ENCODE peak calls at places on chromosomes 1 and 21, in five cellular contexts. Q, I, F, M and B are unnamed samples.

GRCh38 chr1:10065344-10065685 is 32.6 kb downstream of the UBE4B start:
- DNase-seq in Q (no peak), I (no peak), F (no peak), M (no peak), B (no peak)

GRCh38 chr1:222777463-222777862 is 37.4 kb upstream of the DISP1 start:
- DNase-seq in Q (no peak), I (no peak), F (no peak), M (peak), B (no peak)

GRCh38 chr1:47161298-47162040 is 24.2 kb downstream of the CYP4A22 start:
- DNase-seq in Q (no peak), I (no peak), F (no peak), M (no peak), B (no peak)

GRCh38 chr1:203627819-203628184 is 1.2 kb downstream of the ATP2B4 start:
- DNase-seq in Q (no peak), I (peak), F (no peak), M (peak), B (no peak)

GRCh38 chr1:87392241-87393192 is 63.8 kb downstream of the LMO4 start:
- DNase-seq in Q (no peak), I (no peak), F (no peak), M (peak), B (peak)

GRCh38 chr1:205326812-205327466 is 5.4 kb upstream of the NUAK2 start:
- DNase-seq in Q (no peak), I (no peak), F (no peak), M (no peak), B (no peak)

GRCh38 chr1:217482356-217483102 is 148.4 kb downstream of the GPATCH2 start:
- DNase-seq in Q (no peak), I (no peak), F (peak), M (peak), B (peak)

GRCh38 chr1:145730900-145731299 is 11.6 kb downstream of the CD160 start:
- DNase-seq in Q (no peak), I (no peak), F (no peak), M (no peak), B (peak)

GRCh38 chr1:206001476-206001888 is 1.7 kb downstream of the RAB7B start:
- DNase-seq in Q (no peak), I (no peak), F (peak), M (peak), B (peak)

GRCh38 chr1:223551610-223552009 is 113.9 kb downstream of the CAPN8 start:
- DNase-seq in Q (no peak), I (no peak), F (no peak), M (no peak), B (no peak)

GRCh38 chr1:63523738-63524137 is 413 bp downstream of the EFCAB7 start:
- DNase-seq in Q (no peak), I (no peak), F (no peak), M (no peak), B (no peak)

GRCh38 chr1:6423321-6423999 is 1.1 kb upstream of the ESPN start:
- DNase-seq in Q (peak), I (no peak), F (no peak), M (peak), B (peak)

GRCh38 chr1:66831529-66832239 is 30.6 kb upstream of the INSL5 start:
- DNase-seq in Q (no peak), I (no peak), F (no peak), M (no peak), B (no peak)

GRCh38 chr1:248688527-248689298 is 13.9 kb downstream of the OR14I1 start:
- DNase-seq in Q (no peak), I (no peak), F (no peak), M (no peak), B (no peak)

GRCh38 chr1:248691567-248692155 is 10.9 kb downstream of the OR14I1 start:
- DNase-seq in Q (no peak), I (no peak), F (no peak), M (no peak), B (no peak)

GRCh38 chr1:248681651-248682050 is 20.9 kb downstream of the OR14I1 start:
- DNase-seq in Q (no peak), I (no peak), F (no peak), M (no peak), B (no peak)

DNA sequence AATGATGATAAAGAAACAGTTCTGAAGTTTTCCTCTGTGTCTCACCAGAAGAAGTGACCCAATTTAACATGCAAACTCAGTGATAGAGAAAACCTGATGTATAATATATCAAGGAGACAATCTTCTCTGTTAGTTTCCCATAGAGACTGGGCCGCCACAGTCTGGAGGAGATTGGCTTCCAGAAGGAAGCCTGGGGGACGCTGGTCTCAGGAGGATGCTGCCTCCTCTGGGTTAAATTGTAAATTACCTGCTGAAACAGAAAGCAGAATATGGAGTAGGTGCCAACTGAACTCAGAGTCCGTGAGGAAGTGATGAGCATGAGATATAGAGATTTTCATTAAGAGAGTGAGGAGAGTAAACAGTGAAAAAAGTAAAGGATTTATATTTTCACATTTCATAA is 15.8 kb downstream of the OR14I1 start:
- DNase-seq in Q (no peak), I (no peak), F (no peak), M (no peak), B (peak)
- TF ChIP-seq CTCF in Q (no peak), I (no peak), F (no peak), M (no peak), B (no peak)

DNA sequence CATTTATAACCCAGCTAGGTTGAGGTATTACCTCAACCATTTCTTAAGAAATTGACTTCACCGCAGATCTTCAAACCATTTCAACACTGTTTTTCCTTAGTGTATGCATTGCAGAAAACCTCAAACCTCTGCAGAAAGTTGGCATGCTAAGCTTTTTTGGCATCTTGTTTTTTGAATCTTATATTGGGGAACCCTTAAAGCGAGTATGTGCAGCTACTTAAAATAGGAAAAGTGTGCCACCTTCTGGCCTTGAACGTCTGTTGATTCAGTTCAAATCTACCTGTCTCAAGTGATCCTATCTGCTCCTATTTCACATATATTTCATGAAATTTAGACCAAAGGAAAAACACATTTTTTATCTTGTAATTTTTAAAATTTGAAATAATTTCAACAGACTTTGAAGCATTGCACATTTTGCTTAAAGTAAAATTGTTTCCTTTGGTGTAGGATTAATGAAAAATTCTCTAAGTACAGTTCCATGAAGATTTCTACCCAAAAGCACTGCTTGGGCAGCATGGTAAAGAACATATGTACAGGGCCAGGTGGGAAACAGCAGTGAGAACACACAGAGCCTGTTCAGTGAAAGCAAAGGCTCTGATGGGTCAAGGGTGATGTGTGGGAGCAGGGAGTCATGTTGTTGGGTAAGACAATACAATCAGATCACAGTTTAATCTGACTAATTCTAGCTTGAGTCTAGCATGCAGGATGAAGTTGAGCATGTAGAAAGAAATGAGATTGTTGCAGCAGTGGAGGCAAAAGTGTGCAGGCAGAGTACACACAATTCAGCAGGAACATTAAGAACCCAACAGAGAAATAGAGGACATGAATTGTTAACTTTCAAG is 17.2 kb downstream of the HENMT1 start:
- DNase-seq in Q (no peak), I (no peak), F (peak), M (peak), B (peak)
- TF ChIP-seq CTCF in Q (peak), I (peak), F (peak), M (peak), B (peak)

GRCh38 chr1:98766241-98766640 is 104.7 kb downstream of the SNX7 start:
- DNase-seq in Q (no peak), I (no peak), F (no peak), M (no peak), B (no peak)

GRCh38 chr1:98763488-98764141 is 102.1 kb downstream of the SNX7 start:
- DNase-seq in Q (no peak), I (no peak), F (no peak), M (no peak), B (no peak)

DNA sequence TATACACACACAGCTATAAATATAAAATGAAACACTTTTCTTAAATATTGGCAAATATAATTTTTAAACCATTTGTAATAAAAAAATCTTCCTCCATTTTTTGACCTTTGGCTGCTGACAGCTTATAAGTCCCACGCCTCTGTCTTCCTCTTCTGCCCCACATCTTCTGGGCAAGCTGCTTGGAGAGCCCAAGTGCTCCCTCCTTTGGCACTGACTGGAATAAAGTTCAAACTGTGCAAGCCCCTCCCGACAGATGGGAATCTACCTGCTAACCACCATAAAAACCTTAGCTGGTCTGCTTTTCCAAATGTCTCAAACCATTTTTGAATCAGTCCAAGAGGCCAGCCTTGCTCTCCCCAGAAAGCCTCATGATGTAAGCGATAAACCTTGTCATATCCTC is 99.7 kb downstream of the SNX7 start:
- DNase-seq in Q (no peak), I (no peak), F (no peak), M (no peak), B (peak)
- TF ChIP-seq CTCF in Q (no peak), I (no peak), F (peak), M (peak), B (no peak)

GRCh38 chr1:178501705-178502329 is 5.1 kb upstream of the CLEC20A start:
- DNase-seq in Q (peak), I (peak), F (peak), M (peak), B (peak)
- TF ChIP-seq CTCF in Q (peak), I (peak), F (peak), M (peak), B (peak)

GRCh38 chr1:114554577-114554976 is 26.8 kb downstream of the BCAS2 start:
- DNase-seq in Q (no peak), I (no peak), F (no peak), M (no peak), B (no peak)

GRCh38 chr1:114564141-114564540 is 17.3 kb downstream of the BCAS2 start:
- DNase-seq in Q (no peak), I (no peak), F (no peak), M (no peak), B (no peak)

GRCh38 chr1:114558548-114558947 is 22.9 kb downstream of the BCAS2 start:
- DNase-seq in Q (no peak), I (no peak), F (no peak), M (no peak), B (no peak)

GRCh38 chr1:114561333-114561732 is 20.1 kb downstream of the BCAS2 start:
- DNase-seq in Q (no peak), I (no peak), F (no peak), M (no peak), B (no peak)

DNA sequence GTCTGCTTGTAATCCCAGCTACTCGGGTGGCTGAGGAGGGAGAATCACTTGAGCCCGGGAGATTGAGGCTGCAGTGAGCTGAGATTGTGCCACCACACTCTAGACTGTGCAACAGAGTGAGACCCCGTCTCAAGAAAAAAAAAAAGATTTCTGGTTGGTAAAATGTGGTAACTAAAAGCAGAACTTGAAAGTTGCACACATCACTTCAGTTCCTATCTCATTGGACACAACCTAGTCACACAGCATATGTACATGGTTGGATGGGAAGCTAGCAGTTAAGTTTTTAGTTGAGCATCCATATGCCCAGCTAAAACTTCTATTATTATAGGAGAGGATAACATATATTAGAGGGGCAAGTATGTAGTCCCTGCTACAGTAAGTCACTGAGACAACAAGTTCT is 22.1 kb downstream of the BCAS2 start:
- DNase-seq in Q (no peak), I (no peak), F (no peak), M (no peak), B (no peak)
- TF ChIP-seq CTCF in Q (no peak), I (no peak), F (no peak), M (no peak), B (no peak)

GRCh38 chr21:21324297-21324696 is 326.1 kb downstream of the NCAM2 start:
- DNase-seq in Q (no peak), I (no peak), F (no peak), M (no peak), B (no peak)
- TF ChIP-seq CTCF in Q (no peak), I (no peak), F (no peak), M (no peak), B (no peak)

GRCh38 chr1:152585586-152585985 is 5.3 kb upstream of the LCE3D start:
- DNase-seq in Q (no peak), I (no peak), F (no peak), M (no peak), B (no peak)
- TF ChIP-seq CTCF in Q (no peak), I (no peak), F (no peak), M (no peak), B (peak)